ENCODE peak calls at places on chromosomes 7 and 10, in ten cellular contexts. D is CD4-positive, alpha-beta T cell; R is AG04450; K is right lobe of liver; U is left ventricle myocardium inferior; A is tibial nerve; H is SK-N-SH; B is naive thymus-derived CD4-positive, alpha-beta T cell; C is WERI-Rb-1; X is Panc1. F is an unnamed sample.

GRCh38 chr7:12705878-12706277 is 18.4 kb downstream of the ARL4A start:
- DNase-seq in D (no peak), R (no peak), K (no peak), U (no peak), A (no peak), H (no peak), B (no peak), C (no peak), X (no peak), F (no peak)

GRCh38 chr7:15921576-15921975 is 235.1 kb upstream of the MEOX2 start:
- DNase-seq in D (no peak), R (no peak), K (no peak), U (no peak), A (no peak), H (no peak), B (no peak), C (no peak), X (no peak), F (no peak)

GRCh38 chr10:88389456-88389855 is 193.7 kb downstream of the RNLS start:
- DNase-seq in D (no peak), R (peak; percentile 32), K (no peak), U (no peak), A (no peak), H (no peak), B (peak; percentile 23), C (no peak), X (no peak), F (peak; percentile 57)

GRCh38 chr10:15136960-15137359 is 31.5 kb downstream of the NMT2 start:
- DNase-seq in D (no peak), R (peak; percentile 16), K (no peak), U (no peak), A (no peak), H (no peak), B (no peak), C (no peak), X (no peak), F (no peak)

GRCh38 chr7:77558598-77558997 is 21.5 kb downstream of the PTPN12 start:
- DNase-seq in D (no peak), R (no peak), K (no peak), U (no peak), A (no peak), H (no peak), B (no peak), C (no peak), X (no peak), F (no peak)

GRCh38 chr7:137474627-137475026 is 131.1 kb upstream of the PTN start:
- DNase-seq in D (no peak), R (no peak), K (no peak), U (no peak), A (no peak), H (no peak), B (no peak), C (no peak), X (no peak), F (no peak)

GRCh38 chr7:135390829-135391228 is 119.1 kb downstream of the CNOT4 start:
- DNase-seq in D (no peak), R (no peak), K (no peak), U (no peak), A (no peak), H (no peak), B (no peak), C (no peak), X (no peak), F (no peak)

GRCh38 chr7:45987521-45988290 is 66.6 kb upstream of the IGFBP3 start:
- DNase-seq in D (no peak), R (no peak), K (no peak), U (no peak), A (no peak), H (no peak), B (no peak), C (no peak), X (no peak), F (no peak)

GRCh38 chr7:5397657-5398237 is 25.9 kb downstream of the TNRC18 start:
- DNase-seq in D (no peak), R (no peak), K (no peak), U (no peak), A (no peak), H (no peak), B (no peak), C (no peak), X (no peak), F (no peak)

GRCh38 chr10:103759100-103759781 is 96.1 kb downstream of the SH3PXD2A start:
- DNase-seq in D (no peak), R (peak; percentile 61), K (peak; percentile 47), U (peak; percentile 60), A (no peak), H (peak; percentile 42), B (peak; percentile 18), C (peak; percentile 57), X (peak; percentile 75), F (no peak)

GRCh38 chr7:46178685-46179084 is 257.6 kb upstream of the IGFBP3 start:
- DNase-seq in D (no peak), R (no peak), K (no peak), U (no peak), A (no peak), H (no peak), B (no peak), C (no peak), X (no peak), F (no peak)

GRCh38 chr10:73110345-73110849 is at the start of gene NUDT13:
- DNase-seq in D (peak; percentile 24), R (no peak), K (peak; percentile 64), U (peak; percentile 54), A (peak; percentile 55), H (peak; percentile 79), B (peak; percentile 44), C (no peak), X (no peak), F (peak; percentile 79)

GRCh38 chr7:48089415-48089975 is 430 bp downstream of the UPP1 start:
- DNase-seq in D (peak; percentile 64), R (no peak), K (no peak), U (no peak), A (no peak), H (peak; percentile 82), B (peak; percentile 63), C (no peak), X (no peak), F (no peak)

GRCh38 chr10:100006241-100006886 is 3.4 kb downstream of the DNMBP start:
- DNase-seq in D (no peak), R (peak; percentile 78), K (no peak), U (no peak), A (no peak), H (no peak), B (no peak), C (no peak), X (peak; percentile 92), F (peak; percentile 28)

GRCh38 chr10:102347236-102347828 is 48.2 kb upstream of the NFKB2 start:
- DNase-seq in D (no peak), R (no peak), K (no peak), U (peak; percentile 20), A (no peak), H (peak; percentile 45), B (no peak), C (peak; percentile 64), X (no peak), F (peak; percentile 21)

GRCh38 chr7:32937344-32938174 is 19.7 kb upstream of the FKBP9 start:
- DNase-seq in D (no peak), R (no peak), K (no peak), U (peak; percentile 49), A (no peak), H (peak; percentile 82), B (no peak), C (no peak), X (no peak), F (peak; percentile 76)
- H3K27ac ChIP-seq in D (no peak overlapping the region), R (no peak overlapping the region), K (no peak overlapping the region), U (peak overlapping the region; percentile 75), A (peak overlapping the region; percentile 41), H (peak overlapping the region; percentile 66), B (no peak overlapping the region), C (no peak overlapping the region), X (no peak overlapping the region), F (peak overlapping the region; percentile 80)

GRCh38 chr7:92808635-92809034 is 27.7 kb downstream of the CDK6 start:
- DNase-seq in D (no peak), R (no peak), K (no peak), U (no peak), A (no peak), H (no peak), B (no peak), C (no peak), X (no peak), F (no peak)

GRCh38 chr7:92811158-92811557 is 25.2 kb downstream of the CDK6 start:
- DNase-seq in D (no peak), R (no peak), K (no peak), U (no peak), A (no peak), H (no peak), B (no peak), C (no peak), X (no peak), F (no peak)

GRCh38 chr7:92810242-92810611 is 26.1 kb downstream of the CDK6 start:
- DNase-seq in D (no peak), R (no peak), K (no peak), U (no peak), A (no peak), H (no peak), B (no peak), C (no peak), X (no peak), F (no peak)

GRCh38 chr7:92808006-92808405 is 28.4 kb downstream of the CDK6 start:
- DNase-seq in D (no peak), R (no peak), K (no peak), U (no peak), A (no peak), H (no peak), B (no peak), C (no peak), X (no peak), F (no peak)

GRCh38 chr7:92809397-92810241 is 26.8 kb downstream of the CDK6 start:
- DNase-seq in D (peak; percentile 9), R (peak; percentile 87), K (peak; percentile 64), U (peak; percentile 26), A (no peak), H (no peak), B (no peak), C (no peak), X (peak; percentile 92), F (peak; percentile 58)
- H3K27ac ChIP-seq in D (no peak overlapping the region), R (peak overlapping the region; percentile 84), K (peak overlapping the region; percentile 48), U (peak overlapping the region; percentile 77), A (peak overlapping the region; percentile 38), H (peak overlapping the region; percentile 83), B (no peak overlapping the region), C (no peak overlapping the region), X (peak overlapping the region; percentile 99), F (peak overlapping the region; percentile 40)

GRCh38 chr10:97179731-97180366 is 5.9 kb downstream of the SLIT1 start:
- DNase-seq in D (no peak), R (no peak), K (peak; percentile 44), U (no peak), A (no peak), H (peak; percentile 84), B (no peak), C (peak; percentile 94), X (no peak), F (no peak)
- H3K27ac ChIP-seq in D (no peak overlapping the region), R (no peak overlapping the region), K (no peak overlapping the region), U (no peak overlapping the region), A (no peak overlapping the region), H (peak overlapping the region; percentile 97), B (no peak overlapping the region), C (peak overlapping the region; percentile 29), X (no peak overlapping the region), F (no peak overlapping the region)

DNA sequence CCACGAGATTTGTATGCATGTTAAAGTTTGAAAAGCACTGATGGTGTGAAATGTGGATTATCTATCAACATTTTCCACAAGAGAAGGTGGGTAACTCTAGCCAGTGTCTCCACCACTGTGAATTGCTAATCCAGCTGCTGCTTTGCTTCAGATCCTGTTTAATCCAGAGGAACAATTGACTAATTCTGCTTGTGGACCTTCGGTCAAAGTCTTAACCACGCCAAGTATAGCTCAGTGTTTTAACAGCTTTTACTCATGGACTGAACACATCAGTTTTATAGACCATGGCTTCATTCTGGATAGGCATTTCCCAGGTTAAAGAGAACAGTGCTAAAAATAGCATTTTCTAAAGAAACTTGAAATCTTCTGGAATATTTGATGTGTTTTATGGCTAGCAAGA is 23.5 kb downstream of the ADK start:
- DNase-seq in D (no peak), R (no peak), K (no peak), U (no peak), A (no peak), H (no peak), B (no peak), C (no peak), X (no peak), F (no peak)
- H3K27ac ChIP-seq in D (no peak overlapping the region), R (no peak overlapping the region), K (peak overlapping the region; percentile 34), U (no peak overlapping the region), A (no peak overlapping the region), H (no peak overlapping the region), B (no peak overlapping the region), C (no peak overlapping the region), X (peak overlapping the region; percentile 60), F (no peak overlapping the region)